ENCODE peak calls at places on chromosomes 3 and 15, in eight cellular contexts. Y is GM23338, X is PC-3, W is HCT116, T is GM23248, J is OCI-LY7, O is MM.1S, I is neural progenitor cell. U is an unnamed sample. For H3K36me3, the result is how much of the 10 kb centered on the place peaks cover.

GRCh38 chr3:4449043-4449803 is 17.8 kb downstream of the SUMF1 start:
- DNase-seq in Y (no peak), X (no peak), W (no peak), T (no peak), J (no peak), O (no peak), I (no peak), U (no peak)

GRCh38 chr3:171157286-171157685 is 130.8 kb upstream of the SLC2A2 start:
- DNase-seq in Y (peak), X (no peak), W (no peak), T (no peak), J (no peak), O (no peak), I (peak), U (no peak)

GRCh38 chr3:8660271-8660731 is 15.7 kb upstream of the SSUH2 start:
- DNase-seq in Y (no peak), X (no peak), W (no peak), T (peak), J (no peak), O (no peak), I (no peak), U (no peak)

GRCh38 chr3:44993471-44994205 is 17.6 kb downstream of the EXOSC7 start:
- DNase-seq in Y (no peak), X (peak), W (no peak), T (peak), J (no peak), O (no peak), I (no peak), U (peak)

GRCh38 chr15:87967951-87968350 is 288.6 kb downstream of the NTRK3 start:
- DNase-seq in Y (no peak), X (no peak), W (no peak), T (no peak), J (no peak), O (no peak), I (no peak), U (no peak)

GRCh38 chr3:171459130-171459941 is 869 bp downstream of the TNIK start:
- DNase-seq in Y (peak), X (peak), W (no peak), T (peak), J (no peak), O (peak), I (peak), U (peak)

GRCh38 chr15:48016865-48017264 is 103.9 kb upstream of the SLC24A5 start:
- DNase-seq in Y (no peak), X (no peak), W (no peak), T (no peak), J (no peak), O (no peak), I (no peak), U (no peak)

GRCh38 chr3:38725726-38726410 is 76.4 kb upstream of the SCN5A start:
- DNase-seq in Y (no peak), X (no peak), W (no peak), T (peak), J (no peak), O (no peak), I (no peak), U (no peak)

GRCh38 chr15:52789601-52790165 is 453 bp downstream of the ONECUT1 start:
- DNase-seq in Y (peak), X (no peak), W (no peak), T (peak), J (peak), O (no peak), I (peak), U (no peak)

GRCh38 chr3:8520816-8521415 is 19.3 kb downstream of the LMCD1 start:
- DNase-seq in Y (no peak), X (no peak), W (no peak), T (no peak), J (no peak), O (no peak), I (no peak), U (no peak)

GRCh38 chr3:117962750-117963149 is 1071.9 kb downstream of the IGSF11 start:
- DNase-seq in Y (no peak), X (no peak), W (no peak), T (peak), J (no peak), O (no peak), I (no peak), U (no peak)

GRCh38 chr15:72281713-72282112 is 9.4 kb upstream of the PARP6 start:
- DNase-seq in Y (no peak), X (no peak), W (no peak), T (no peak), J (no peak), O (no peak), I (no peak), U (no peak)

GRCh38 chr3:126358816-126359181 is 1.6 kb upstream of the KLF15 start:
- DNase-seq in Y (no peak), X (no peak), W (no peak), T (no peak), J (no peak), O (no peak), I (no peak), U (no peak)

GRCh38 chr3:156626104-156626503 is 48.3 kb upstream of the TIPARP start:
- DNase-seq in Y (no peak), X (peak), W (no peak), T (no peak), J (peak), O (peak), I (no peak), U (peak)

GRCh38 chr3:196563721-196564225 is 4.6 kb downstream of the WDR53 start:
- DNase-seq in Y (no peak), X (peak), W (peak), T (peak), J (no peak), O (peak), I (no peak), U (no peak)

GRCh38 chr3:126887686-126888085 is 95.2 kb upstream of the PLXNA1 start:
- DNase-seq in Y (no peak), X (no peak), W (no peak), T (no peak), J (no peak), O (no peak), I (no peak), U (no peak)

GRCh38 chr15:69926011-69926410 is 171.7 kb downstream of the TLE3 start:
- DNase-seq in Y (no peak), X (peak), W (no peak), T (no peak), J (no peak), O (no peak), I (no peak), U (no peak)

GRCh38 chr3:82643948-82644347 is 882.5 kb upstream of the GBE1 start:
- DNase-seq in Y (peak), X (peak), W (no peak), T (no peak), J (peak), O (peak), I (peak), U (no peak)

DNA sequence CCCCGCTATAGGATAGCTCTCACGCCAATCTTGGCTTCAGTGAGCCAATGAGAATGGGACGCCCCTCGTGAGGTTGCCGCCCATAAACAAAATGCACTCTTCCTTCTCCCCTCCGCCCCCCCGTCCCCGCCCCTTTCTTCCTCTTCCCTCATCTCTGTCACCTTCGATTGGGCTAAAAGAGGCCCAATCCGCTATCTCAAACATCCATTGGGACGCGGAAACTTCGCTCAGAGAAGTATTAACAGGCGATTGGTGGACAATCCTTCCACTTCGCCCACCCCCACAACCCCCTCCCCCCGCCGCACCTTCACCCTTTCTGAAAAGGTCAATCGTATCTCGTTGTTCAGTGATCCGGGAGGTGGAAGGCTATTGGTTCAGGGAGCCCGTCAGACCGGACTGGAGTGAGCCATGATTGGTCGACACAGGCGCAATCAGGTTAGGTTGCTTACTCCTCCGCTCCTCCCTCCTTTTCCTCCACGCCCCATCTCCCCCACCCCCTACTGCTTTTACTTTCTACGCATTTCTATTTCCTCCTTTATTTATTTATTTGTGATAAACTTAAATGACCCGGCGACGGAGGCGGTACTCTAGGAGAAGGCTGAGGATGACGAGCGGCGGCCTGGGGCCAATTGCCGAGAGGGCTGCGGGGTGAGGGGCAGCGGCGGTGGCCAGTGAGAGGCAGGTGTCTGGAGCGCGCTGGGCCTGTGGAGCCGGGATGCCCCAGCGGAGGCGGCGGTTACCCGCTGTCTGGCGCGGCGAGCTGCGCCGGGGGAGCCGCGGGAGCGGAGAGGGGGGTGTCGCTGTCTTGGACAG is 447 bp upstream of the ZBTB20 start:
- DNase-seq in Y (peak), X (peak), W (peak), T (peak), J (peak), O (peak), I (peak), U (peak)
- H3K36me3 ChIP-seq in Y (under half), X (under half), W (under half), T (under half), J (under half), O (under half), I (under half), U (under half)

GRCh38 chr3:102410616-102411015 is 24.2 kb upstream of the ZPLD1 start:
- DNase-seq in Y (no peak), X (peak), W (no peak), T (no peak), J (no peak), O (no peak), I (no peak), U (no peak)

GRCh38 chr3:102419786-102420185 is 15.0 kb upstream of the ZPLD1 start:
- DNase-seq in Y (no peak), X (no peak), W (no peak), T (no peak), J (no peak), O (no peak), I (no peak), U (no peak)

DNA sequence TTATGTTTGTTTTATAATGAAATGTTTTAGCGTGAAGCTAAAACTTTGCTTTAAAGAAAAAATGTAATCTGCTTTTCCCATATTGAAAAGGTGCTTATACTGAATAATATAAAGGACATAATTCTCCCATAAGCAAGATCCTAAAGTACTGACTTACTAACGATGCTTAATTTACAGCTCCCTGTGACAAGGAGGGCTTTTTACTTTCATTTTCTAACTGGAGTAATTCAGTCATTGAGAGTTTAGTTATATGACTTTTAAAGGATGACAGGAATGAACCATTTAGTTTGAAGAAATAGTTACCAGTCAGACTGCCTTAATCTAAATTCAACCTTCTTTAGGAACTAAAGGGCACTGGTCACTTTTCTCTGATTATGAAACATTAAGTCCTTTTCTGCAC is 19.3 kb upstream of the ZPLD1 start:
- DNase-seq in Y (no peak), X (no peak), W (no peak), T (peak), J (no peak), O (peak), I (no peak), U (no peak)
- H3K4me3 ChIP-seq in Y (no peak), X (no peak), W (no peak), T (peak), J (no peak), O (peak), I (no peak), U (no peak)

GRCh38 chr3:148131990-148132638 is 565.6 kb upstream of the AGTR1 start:
- DNase-seq in Y (no peak), X (no peak), W (no peak), T (peak), J (no peak), O (no peak), I (no peak), U (no peak)
- TF ChIP-seq EZH2phosphoT487 in Y (no peak), X (no peak), W (no peak), T (no peak), J (no peak), O (no peak), I (no peak), U (no peak)

DNA sequence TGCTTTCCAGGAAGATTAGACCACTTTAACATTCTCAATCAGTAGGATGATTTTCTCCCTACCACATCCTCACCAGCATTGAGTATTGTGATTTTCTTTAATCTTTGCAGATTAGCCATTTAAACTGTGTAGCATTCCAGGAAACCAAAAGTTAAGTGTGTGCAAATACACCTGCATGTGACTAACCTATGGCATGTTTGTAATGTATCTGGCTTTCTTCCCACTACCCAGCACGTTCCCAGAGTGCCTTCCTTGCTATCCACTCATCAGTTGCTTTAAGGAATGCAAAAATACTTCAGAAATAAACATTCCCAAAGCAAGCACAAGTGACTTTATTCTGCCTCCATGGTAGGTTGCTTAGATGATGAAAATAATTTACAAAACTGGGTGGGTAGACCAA is 74.2 kb downstream of the ATG7 start:
- DNase-seq in Y (no peak), X (peak), W (no peak), T (no peak), J (no peak), O (no peak), I (no peak), U (no peak)
- H3K36me3 ChIP-seq in Y (under half), X (under half), W (under half), T (under half), J (under half), O (under half), I (under half), U (under half)

U was measured in hepatocyte.